ENCODE peak calls at places on chromosomes 1 and 21, in four cellular contexts. R is NCI-H524, G is B cell, O is HFFc6. N is an unnamed sample.

GRCh38 chr1:208848854-208849253 is 604.7 kb upstream of the PLXNA2 start:
- DNase-seq in G (no peak), O (no peak), R (no peak), N (no peak)

GRCh38 chr1:181989521-181989920 is 72.0 kb downstream of the ZNF648 start:
- DNase-seq in G (no peak), O (no peak), R (no peak), N (no peak)

GRCh38 chr21:24123785-24124184 is 1483.5 kb downstream of the MRPL39 start:
- DNase-seq in R (no peak), G (no peak), O (no peak), N (no peak)

GRCh38 chr1:39955547-39956539 is 898 bp downstream of the MFSD2A start:
- DNase-seq in O (peak), G (peak), R (peak), N (peak)

GRCh38 chr21:25857308-25858099 is 122.7 kb downstream of the GABPA start:
- DNase-seq in O (no peak), G (no peak), R (no peak), N (no peak)

GRCh38 chr21:29018540-29018939 is 609 bp downstream of the RWDD2B start:
- DNase-seq in R (no peak), O (no peak), G (no peak), N (no peak)

GRCh38 chr1:35717911-35718476 is 690 bp downstream of the C1orf216 start:
- DNase-seq in R (no peak), O (peak), G (no peak), N (peak)

GRCh38 chr1:11134352-11135266 is 34.9 kb upstream of the EXOSC10 start:
- DNase-seq in G (no peak), R (no peak), O (peak), N (peak)

GRCh38 chr1:27727126-27727525 is 1.4 kb downstream of the FAM76A start:
- DNase-seq in G (no peak), R (no peak), O (peak), N (peak)

GRCh38 chr1:210394281-210394798 is 65.6 kb downstream of the HHAT start:
- DNase-seq in G (no peak), O (no peak), R (no peak), N (no peak)

GRCh38 chr1:228211091-228211870 is 3.4 kb downstream of the OBSCN start:
- DNase-seq in G (no peak), O (no peak), R (no peak), N (no peak)

GRCh38 chr1:151668090-151668489 is 48.5 kb downstream of the CELF3 start:
- DNase-seq in R (no peak), G (no peak), O (no peak), N (no peak)

GRCh38 chr21:37128069-37128468 is 55.0 kb downstream of the TTC3 start:
- DNase-seq in G (no peak), R (no peak), O (no peak), N (peak)

GRCh38 chr1:63824386-63824898 is 50.6 kb downstream of the ROR1 start:
- DNase-seq in O (no peak), G (no peak), R (no peak), N (peak)

GRCh38 chr21:33857846-33858671 is 57.5 kb downstream of the ATP5PO start:
- DNase-seq in O (no peak), G (no peak), R (no peak), N (no peak)

GRCh38 chr21:43921602-43921978 is 56.6 kb downstream of the AGPAT3 start:
- DNase-seq in R (no peak), O (no peak), G (no peak), N (no peak)

GRCh38 chr1:156618853-156619581 is at the start of gene HAPLN2:
- DNase-seq in R (peak), G (peak), O (no peak), N (peak)

GRCh38 chr1:145871994-145872411 is 13.1 kb upstream of the PIAS3 start:
- DNase-seq in R (no peak), O (peak), G (peak), N (no peak)

GRCh38 chr1:218425647-218426342 is 80.7 kb downstream of the TGFB2 start:
- DNase-seq in G (no peak), R (no peak), O (peak), N (peak)

GRCh38 chr1:97245682-97246081 is 524.1 kb downstream of the PTBP2 start:
- DNase-seq in O (no peak), G (no peak), R (no peak), N (no peak)

GRCh38 chr21:45326169-45326833 is 38.6 kb upstream of the POFUT2 start:
- DNase-seq in R (no peak), G (no peak), O (peak), N (no peak)

GRCh38 chr1:91511386-91511785 is 10.7 kb downstream of the CDC7 start:
- DNase-seq in G (peak), O (peak), R (no peak), N (peak)

GRCh38 chr1:106620521-106620954 is 435.9 kb upstream of the PRMT6 start:
- DNase-seq in R (no peak), G (no peak), O (no peak), N (peak)

GRCh38 chr1:3068400-3069361 is at the start of gene PRDM16:
- DNase-seq in R (no peak), G (no peak), O (peak), N (peak)

GRCh38 chr1:184427722-184428121 is 40.9 kb downstream of the C1orf21 start:
- DNase-seq in O (no peak), R (no peak), G (no peak), N (no peak)

GRCh38 chr1:3992103-3992556 is 92.1 kb upstream of the C1orf174 start:
- DNase-seq in G (no peak), R (no peak), O (no peak), N (no peak)

GRCh38 chr1:196063307-196063706 is 544.9 kb downstream of the KCNT2 start:
- DNase-seq in O (no peak), G (no peak), R (no peak), N (peak)

GRCh38 chr1:117077267-117077666 is 17.1 kb downstream of the TTF2 start:
- DNase-seq in G (no peak), R (no peak), O (peak), N (peak)

GRCh38 chr1:61569212-61569621 is 155.7 kb downstream of the TM2D1 start:
- DNase-seq in O (no peak), R (peak), G (no peak), N (no peak)

GRCh38 chr1:175278236-175278635 is 85.7 kb upstream of the KIAA0040 start:
- DNase-seq in R (peak), O (no peak), G (no peak), N (no peak)

GRCh38 chr1:226603030-226603960 is 54.7 kb downstream of the STUM start:
- DNase-seq in O (no peak), G (no peak), R (peak), N (peak)

GRCh38 chr1:155989992-155990325 is 11.6 kb upstream of the ARHGEF2 start:
- DNase-seq in G (peak), R (no peak), O (no peak), N (no peak)

GRCh38 chr1:229297746-229298145 is 26.8 kb downstream of the RAB4A start:
- DNase-seq in R (no peak), G (no peak), O (no peak), N (no peak)

GRCh38 chr1:180382326-180383115 is 119.9 kb downstream of the ACBD6 start:
- DNase-seq in O (peak), R (no peak), G (no peak), N (no peak)

N was measured in bronchial epithelial cell.